ENCODE peak calls at places on chromosome 19, in six cellular contexts. L is upper lobe of left lung, O is AG04450, N is psoas muscle, M is suprapubic skin, F is tibial nerve. Q is an unnamed sample.

GRCh38 chr19:11693505-11694499 is 44.9 kb downstream of the ZNF823 start:
- DNase-seq in L (no peak), O (no peak), N (no peak), M (no peak), F (no peak), Q (no peak)

GRCh38 chr19:35268546-35269424 is at the start of gene USF2:
- DNase-seq in L (peak; percentile 92), O (no peak), N (peak; percentile 91), M (no peak), F (peak; percentile 53), Q (peak; percentile 49)

GRCh38 chr19:2533072-2533425 is 57.1 kb downstream of the GADD45B start:
- DNase-seq in L (no peak), O (no peak), N (peak; percentile 4), M (no peak), F (no peak), Q (no peak)

GRCh38 chr19:29942404-29943261 is 594 bp downstream of the URI1 start:
- DNase-seq in L (peak; percentile 94), O (no peak), N (peak; percentile 79), M (no peak), F (peak; percentile 25), Q (peak; percentile 55)

GRCh38 chr19:52734340-52734892 is 428 bp downstream of the ZNF611 start:
- DNase-seq in L (peak; percentile 86), O (no peak), N (peak; percentile 65), M (no peak), F (no peak), Q (no peak)

GRCh38 chr19:33524024-33524664 is 2.6 kb upstream of the PEPD start:
- DNase-seq in L (no peak), O (no peak), N (peak; percentile 66), M (no peak), F (no peak), Q (no peak)

GRCh38 chr19:11382898-11383705 is 1.0 kb downstream of the EPOR start:
- DNase-seq in L (peak; percentile 92), O (no peak), N (peak; percentile 71), M (no peak), F (peak; percentile 14), Q (peak; percentile 30)

GRCh38 chr19:49475995-49476880 is 2.2 kb downstream of the FLT3LG start:
- DNase-seq in L (peak; percentile 86), O (no peak), N (peak; percentile 73), M (no peak), F (no peak), Q (peak; percentile 47)

GRCh38 chr19:34134190-34135032 is 37.9 kb upstream of the LSM14A start:
- DNase-seq in L (peak; percentile 99), O (peak; percentile 16), N (peak; percentile 92), M (peak; percentile 85), F (peak; percentile 72), Q (peak; percentile 89)

GRCh38 chr19:39097721-39098120 is 13.6 kb downstream of the ACP7 start:
- DNase-seq in L (no peak), O (no peak), N (no peak), M (no peak), F (no peak), Q (no peak)

GRCh38 chr19:50290775-50291174 is 38.4 kb downstream of the KCNC3 start:
- DNase-seq in L (no peak), O (no peak), N (no peak), M (no peak), F (no peak), Q (no peak)

GRCh38 chr19:54178581-54179261 is 5.8 kb upstream of the TMC4 start:
- DNase-seq in L (no peak), O (no peak), N (no peak), M (no peak), F (no peak), Q (no peak)

GRCh38 chr19:35935911-35936737 is at the start of gene LRFN3:
- DNase-seq in L (peak; percentile 93), O (no peak), N (peak; percentile 80), M (no peak), F (peak; percentile 60), Q (peak; percentile 50)

GRCh38 chr19:17076539-17076919 is 952 bp downstream of the MYO9B start:
- DNase-seq in L (no peak), O (no peak), N (no peak), M (no peak), F (no peak), Q (no peak)

GRCh38 chr19:51375504-51376221 is 3.2 kb upstream of the NKG7 start:
- DNase-seq in L (no peak), O (no peak), N (no peak), M (no peak), F (no peak), Q (no peak)

GRCh38 chr19:43754562-43755255 is at the start of gene SMG9:
- DNase-seq in L (peak; percentile 99), O (peak; percentile 94), N (peak; percentile 99), M (peak; percentile 98), F (peak; percentile 94), Q (peak; percentile 97)

GRCh38 chr19:50718255-50719118 is 1.1 kb downstream of the SHANK1 start:
- DNase-seq in L (peak; percentile 78), O (no peak), N (peak; percentile 44), M (no peak), F (no peak), Q (no peak)

GRCh38 chr19:39223703-39224279 is 19.7 kb upstream of the SYCN start:
- DNase-seq in L (no peak), O (no peak), N (no peak), M (no peak), F (no peak), Q (no peak)

GRCh38 chr19:17435218-17435617 is 13.2 kb downstream of the TMEM221 start:
- DNase-seq in L (no peak), O (no peak), N (no peak), M (no peak), F (no peak), Q (no peak)

DNA sequence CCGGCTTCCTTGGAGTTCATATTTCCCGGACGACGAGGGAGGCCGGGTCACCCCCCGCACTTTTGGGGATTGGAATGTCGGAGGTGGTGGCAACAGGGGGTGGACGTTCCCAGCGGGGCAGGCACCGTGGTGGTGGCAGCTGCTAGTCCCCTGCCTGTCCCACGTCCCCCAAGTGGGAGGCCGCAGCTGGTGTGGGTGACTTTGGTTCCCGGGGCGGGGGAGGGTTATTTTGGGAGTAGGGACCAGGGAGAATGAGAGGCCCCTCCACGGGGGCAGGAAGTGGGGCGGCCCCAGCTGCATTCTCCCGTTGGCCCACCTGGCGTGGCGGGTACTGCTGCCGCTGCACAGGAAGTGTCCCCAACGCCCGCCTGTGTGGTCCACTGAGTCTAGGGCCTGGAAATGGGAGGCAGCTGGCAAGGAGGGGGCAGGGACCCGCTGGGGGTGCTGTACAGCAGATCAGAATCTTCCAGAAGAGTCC is 11.1 kb upstream of the PLIN3 start:
- DNase-seq in L (peak; percentile 63), O (no peak), N (peak; percentile 86), M (no peak), F (no peak), Q (no peak)
- TF ChIP-seq CTCF in L (no peak), O (no peak), N (no peak), M (no peak), F (no peak), Q (no peak)

GRCh38 chr19:18562086-18562485 is 4.4 kb downstream of the KXD1 start:
- DNase-seq in L (peak; percentile 54), O (no peak), N (peak; percentile 66), M (no peak), F (no peak), Q (no peak)

GRCh38 chr19:18559685-18560084 is 2.0 kb downstream of the KXD1 start:
- DNase-seq in L (no peak), O (no peak), N (no peak), M (no peak), F (no peak), Q (no peak)

GRCh38 chr19:18558595-18558994 is 925 bp downstream of the KXD1 start:
- DNase-seq in L (no peak), O (no peak), N (no peak), M (no peak), F (no peak), Q (no peak)

GRCh38 chr19:18557474-18558201 is at the start of gene KXD1:
- DNase-seq in L (peak; percentile 99), O (peak; percentile 98), N (peak; percentile 99), M (peak; percentile 99), F (peak; percentile 94), Q (peak; percentile 96)

DNA sequence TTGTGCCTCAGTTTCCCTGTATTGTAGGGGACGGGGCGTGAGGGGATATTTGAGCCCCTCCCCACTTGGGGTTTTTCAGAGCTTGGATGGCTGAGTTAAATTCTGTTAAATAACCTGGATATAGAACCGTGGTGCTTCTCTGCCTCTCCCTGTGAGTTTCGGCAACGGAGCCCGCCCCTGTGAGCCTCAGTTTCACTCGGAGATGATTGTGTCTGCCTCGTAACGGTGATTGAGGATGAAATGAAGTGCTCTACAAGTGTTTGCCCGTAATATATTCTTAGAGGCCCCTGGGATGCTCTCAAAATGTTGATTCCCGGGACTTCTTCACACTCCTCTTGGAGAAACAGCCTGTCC is 509 bp downstream of the KXD1 start:
- DNase-seq in L (no peak), O (no peak), N (no peak), M (no peak), F (no peak), Q (no peak)
- H3K27ac ChIP-seq in L (peak overlapping the region; percentile 98), O (peak overlapping the region; percentile 57), N (peak overlapping the region; percentile 93), M (peak overlapping the region; percentile 90), F (peak overlapping the region; percentile 92), Q (peak overlapping the region; percentile 94)

DNA sequence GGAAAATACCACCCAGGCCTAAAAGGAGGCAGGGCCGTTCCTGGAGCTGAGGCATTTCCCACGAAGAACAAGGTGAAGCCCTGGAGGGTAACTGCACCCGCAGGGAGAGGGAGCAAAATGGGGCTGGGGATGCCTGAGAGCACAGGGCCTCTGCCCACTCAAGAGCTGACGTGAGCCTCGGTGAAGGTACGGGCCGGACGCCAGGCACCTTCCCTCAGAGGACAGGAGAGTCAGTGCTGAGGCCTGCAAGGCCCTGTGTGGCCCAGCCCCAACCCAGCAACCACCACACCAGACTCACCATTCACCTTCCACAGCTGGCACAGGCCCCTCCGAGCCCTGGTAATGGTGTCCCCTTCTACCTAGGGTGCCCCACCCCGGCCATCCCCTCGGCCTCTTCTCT is 36.3 kb downstream of the DNMT1 start:
- DNase-seq in L (peak; percentile 60), O (no peak), N (no peak), M (no peak), F (no peak), Q (no peak)
- TF ChIP-seq CTCF in L (no peak), O (no peak), N (no peak), M (no peak), F (no peak), Q (no peak)

GRCh38 chr19:46646402-46646801 is 10.4 kb upstream of the GNG8 start:
- DNase-seq in L (no peak), O (no peak), N (peak; percentile 8), M (no peak), F (no peak), Q (no peak)

GRCh38 chr19:46639356-46640061 is 3.5 kb upstream of the GNG8 start:
- DNase-seq in L (peak; percentile 91), O (no peak), N (no peak), M (no peak), F (no peak), Q (no peak)

GRCh38 chr19:46648070-46648960 is 12.3 kb upstream of the GNG8 start:
- DNase-seq in L (peak; percentile 70), O (no peak), N (peak; percentile 23), M (no peak), F (no peak), Q (no peak)

GRCh38 chr19:46648961-46649960 is 11.7 kb downstream of the DACT3 start:
- DNase-seq in L (peak; percentile 76), O (no peak), N (peak; percentile 19), M (no peak), F (no peak), Q (no peak)

GRCh38 chr19:46644720-46645119 is 8.7 kb upstream of the GNG8 start:
- DNase-seq in L (no peak), O (no peak), N (peak; percentile 8), M (no peak), F (no peak), Q (no peak)
- H3K27ac ChIP-seq in L (no peak overlapping the region), O (no peak overlapping the region), N (no peak overlapping the region), M (no peak overlapping the region), F (peak overlapping the region; percentile 58), Q (no peak overlapping the region)

Q was measured in CD4-positive, alpha-beta T cell.